ENCODE peak calls at places on chromosome 20, in five cellular contexts. D is occipital lobe, I is mammary epithelial cell, R is prostate gland, H is colonic mucosa. O is an unnamed sample.
A peak's percentile ranks its signal among the peaks of the same experiment; 100 is the strongest.

GRCh38 chr20:44014807-44015732 is 100.4 kb downstream of the TOX2 start:
- DNase-seq in I (no peak), R (no peak), H (no peak), D (no peak), O (no peak)

GRCh38 chr20:59724457-59725366 is 120.4 kb downstream of the PHACTR3 start:
- DNase-seq in H (peak; percentile 6), D (no peak), I (no peak), R (no peak), O (no peak)

GRCh38 chr20:1286267-1287036 is 20.4 kb downstream of the SNPH start:
- DNase-seq in R (no peak), D (no peak), H (no peak), I (no peak), O (no peak)

GRCh38 chr20:17663486-17663885 is 18.6 kb downstream of the RRBP1 start:
- DNase-seq in D (no peak), H (no peak), I (no peak), R (no peak), O (no peak)

GRCh38 chr20:59120491-59120890 is 43.1 kb upstream of the ZNF831 start:
- DNase-seq in I (no peak), H (no peak), D (no peak), R (no peak), O (no peak)

GRCh38 chr20:10323729-10324128 is 105.1 kb downstream of the SNAP25 start:
- DNase-seq in H (no peak), I (no peak), D (no peak), R (no peak), O (no peak)

GRCh38 chr20:11431613-11432012 is 486.1 kb upstream of the BTBD3 start:
- DNase-seq in H (no peak), D (no peak), R (no peak), I (no peak), O (no peak)

GRCh38 chr20:11849976-11850670 is 67.6 kb upstream of the BTBD3 start:
- DNase-seq in D (no peak), H (no peak), I (peak; percentile 93), R (no peak), O (peak; percentile 3)

GRCh38 chr20:50575869-50576720 is 65.9 kb downstream of the PTPN1 start:
- DNase-seq in R (peak; percentile 71), I (no peak), H (peak; percentile 76), D (peak; percentile 26), O (peak; percentile 50)

GRCh38 chr20:9660236-9660868 is 146.0 kb downstream of the LAMP5 start:
- DNase-seq in R (no peak), H (no peak), D (no peak), I (peak; percentile 1), O (peak; percentile 11)

O was measured in body of pancreas.